ENCODE peak calls at places on chromosome 1, in eight cellular contexts. J, T, P, D, L, X, Q and W are unnamed samples.

GRCh38 chr1:47906009-47906432 is 91.2 kb downstream of the TRABD2B start:
- DNase-seq in X (no peak), L (peak; percentile 54), J (no peak), P (peak; percentile 75), D (peak; percentile 5), T (no peak), Q (no peak), W (no peak)

GRCh38 chr1:111792249-111792648 is 36.5 kb downstream of the DDX20 start:
- DNase-seq in J (no peak), Q (no peak), X (no peak), L (no peak), D (no peak), T (no peak), P (no peak), W (no peak)

GRCh38 chr1:7422966-7423365 is 348.1 kb upstream of the VAMP3 start:
- DNase-seq in J (no peak), L (no peak), X (no peak), P (no peak), T (peak; percentile 34), D (no peak), Q (no peak), W (no peak)

GRCh38 chr1:3880429-3881190 is 19.5 kb downstream of the C1orf174 start:
- DNase-seq in Q (no peak), J (no peak), L (no peak), D (no peak), P (no peak), T (no peak), X (no peak), W (no peak)

GRCh38 chr1:180270767-180271639 is 40.9 kb downstream of the LHX4 start:
- DNase-seq in J (peak; percentile 72), P (peak; percentile 10), X (peak; percentile 81), D (no peak), L (no peak), Q (peak; percentile 51), T (no peak), W (no peak)

GRCh38 chr1:94106716-94107115 is 14.2 kb downstream of the ABCA4 start:
- DNase-seq in J (no peak), D (no peak), X (peak; percentile 16), Q (no peak), P (no peak), L (no peak), T (no peak), W (no peak)

GRCh38 chr1:218284377-218284916 is 646 bp upstream of the RRP15 start:
- DNase-seq in Q (no peak), D (no peak), L (no peak), X (no peak), J (no peak), P (no peak), T (peak; percentile 56), W (peak; percentile 14)

GRCh38 chr1:218945050-218945449 is 228.6 kb upstream of the LYPLAL1 start:
- DNase-seq in P (peak; percentile 75), D (peak; percentile 22), X (peak; percentile 52), L (no peak), Q (no peak), T (no peak), J (no peak), W (no peak)

GRCh38 chr1:32099426-32099825 is 8.4 kb upstream of the KPNA6 start:
- DNase-seq in Q (no peak), T (no peak), D (no peak), J (no peak), L (no peak), X (no peak), P (no peak), W (no peak)

GRCh38 chr1:166822385-166822784 is 16.9 kb upstream of the POGK start:
- DNase-seq in P (no peak), D (peak; percentile 13), T (no peak), Q (no peak), X (no peak), L (no peak), J (no peak), W (no peak)

GRCh38 chr1:169776440-169776839 is 18.3 kb downstream of the METTL18 start:
- DNase-seq in T (no peak), P (no peak), X (no peak), J (no peak), Q (no peak), L (no peak), D (no peak), W (no peak)

GRCh38 chr1:145740269-145740668 is 21.0 kb downstream of the CD160 start:
- DNase-seq in P (no peak), J (peak; percentile 91), D (peak; percentile 57), T (no peak), L (no peak), X (peak; percentile 93), Q (no peak), W (no peak)

GRCh38 chr1:30312226-30312625 is 411.2 kb downstream of the MATN1 start:
- DNase-seq in D (no peak), Q (peak; percentile 23), P (no peak), T (no peak), J (no peak), L (no peak), X (no peak), W (no peak)

GRCh38 chr1:108826081-108826635 is 30.7 kb downstream of the AKNAD1 start:
- DNase-seq in L (no peak), X (no peak), T (no peak), Q (no peak), J (no peak), P (no peak), D (no peak), W (no peak)

GRCh38 chr1:212162635-212163034 is 122.6 kb upstream of the PPP2R5A start:
- DNase-seq in Q (no peak), X (peak; percentile 74), D (no peak), P (peak; percentile 73), L (peak; percentile 54), T (no peak), J (peak; percentile 78), W (peak; percentile 31)

GRCh38 chr1:183604048-183604808 is 14.0 kb upstream of the NCF2 start:
- DNase-seq in X (peak; percentile 98), T (no peak), L (no peak), J (peak; percentile 58), P (no peak), Q (no peak), D (no peak), W (no peak)

DNA sequence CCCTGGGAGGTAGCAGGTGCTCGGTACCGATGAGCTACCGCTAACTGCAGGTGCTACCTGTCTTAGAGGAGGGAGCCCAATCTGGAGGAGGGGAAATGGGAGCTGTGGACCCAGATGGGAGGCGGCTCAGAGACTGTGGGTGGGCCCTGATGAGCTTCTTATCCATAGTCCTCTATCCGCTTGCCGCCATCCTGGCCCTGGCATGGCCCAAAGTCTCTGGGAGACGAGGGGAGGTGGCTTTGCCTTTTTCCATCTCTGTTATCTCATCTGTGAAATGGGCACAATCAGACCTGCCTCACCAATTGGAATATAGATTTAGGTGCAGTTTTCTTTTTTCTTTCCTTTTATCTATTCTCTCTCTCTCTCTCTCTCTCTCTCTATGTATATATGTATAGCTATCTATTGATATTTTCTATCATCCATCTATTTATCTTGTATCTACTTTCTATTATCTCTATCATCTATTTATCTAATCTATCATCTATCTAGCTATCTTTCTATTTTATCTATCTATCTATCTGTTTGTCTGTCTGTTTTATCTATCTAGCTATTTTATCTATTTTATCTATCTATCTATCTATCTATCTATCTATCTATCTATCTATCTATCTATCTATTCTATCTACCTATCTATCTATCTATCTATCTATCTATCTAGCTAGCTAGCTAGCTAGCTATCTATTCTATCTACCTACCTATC is 16.5 kb downstream of the TNFRSF1B start:
- DNase-seq in L (no peak), D (no peak), J (no peak), T (no peak), Q (no peak), P (no peak), X (no peak), W (no peak)
- H3K4me1 ChIP-seq in L (peaks cover 19% of the 10 kb centered on the region), D (peaks cover 9% of the 10 kb centered on the region), J (peaks cover 37% of the 10 kb centered on the region), T (peaks cover 83% of the 10 kb centered on the region), Q (no peaks in the 10 kb centered on the region), P (peaks cover 4% of the 10 kb centered on the region), X (peaks cover 26% of the 10 kb centered on the region), W (peaks cover 62% of the 10 kb centered on the region)

GRCh38 chr1:40801742-40802077 is 18.1 kb downstream of the KCNQ4 start:
- DNase-seq in D (no peak), T (no peak), X (no peak), P (no peak), Q (no peak), J (no peak), L (no peak), W (no peak)

GRCh38 chr1:40799351-40799867 is 15.8 kb downstream of the KCNQ4 start:
- DNase-seq in D (no peak), L (peak; percentile 57), T (no peak), J (no peak), X (peak; percentile 31), Q (no peak), P (no peak), W (peak; percentile 29)

GRCh38 chr1:40803902-40804301 is 20.3 kb downstream of the KCNQ4 start:
- DNase-seq in L (no peak), P (no peak), D (no peak), X (no peak), J (no peak), Q (no peak), T (no peak), W (no peak)

GRCh38 chr1:40803447-40803846 is 19.9 kb downstream of the KCNQ4 start:
- DNase-seq in T (no peak), Q (no peak), X (no peak), P (no peak), J (no peak), D (no peak), L (no peak), W (no peak)

GRCh38 chr1:40802078-40803075 is 18.8 kb downstream of the KCNQ4 start:
- DNase-seq in J (peak; percentile 76), D (peak; percentile 65), Q (peak; percentile 79), T (peak; percentile 89), X (peak; percentile 43), P (peak; percentile 58), L (peak; percentile 87), W (peak; percentile 88)
- H3K4me3 ChIP-seq in J (peak overlapping the region; percentile 47), D (peak overlapping the region; percentile 54), Q (peak overlapping the region; percentile 25), T (peak overlapping the region; percentile 51), X (peak overlapping the region; percentile 60), P (peak overlapping the region; percentile 43), L (peak overlapping the region; percentile 58), W (no peak overlapping the region)

DNA sequence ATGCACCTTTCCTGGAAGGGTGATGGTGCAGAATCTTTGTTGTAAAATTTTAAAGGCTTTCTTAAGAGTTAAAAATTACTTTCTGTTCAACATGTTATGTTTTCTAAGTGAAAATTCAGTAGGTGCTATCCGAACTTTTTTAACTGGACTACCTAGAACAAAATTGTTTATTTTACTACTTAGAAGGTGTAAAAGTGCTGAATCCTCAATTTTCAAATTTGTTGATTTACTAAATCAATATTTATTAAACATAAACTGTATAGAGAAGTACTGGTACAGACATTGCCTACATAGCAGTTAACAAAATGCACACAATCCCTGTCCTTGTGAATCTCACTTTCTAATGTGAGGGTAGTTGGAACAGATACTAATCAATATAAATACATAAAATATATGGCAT is 277.5 kb downstream of the CTH start:
- DNase-seq in P (no peak), J (no peak), D (no peak), X (no peak), Q (no peak), L (no peak), T (no peak), W (no peak)
- H3K27ac ChIP-seq in P (no peak overlapping the region), J (no peak overlapping the region), D (no peak overlapping the region), X (no peak overlapping the region), Q (no peak overlapping the region), L (no peak overlapping the region), T (no peak overlapping the region), W (no peak overlapping the region)

DNA sequence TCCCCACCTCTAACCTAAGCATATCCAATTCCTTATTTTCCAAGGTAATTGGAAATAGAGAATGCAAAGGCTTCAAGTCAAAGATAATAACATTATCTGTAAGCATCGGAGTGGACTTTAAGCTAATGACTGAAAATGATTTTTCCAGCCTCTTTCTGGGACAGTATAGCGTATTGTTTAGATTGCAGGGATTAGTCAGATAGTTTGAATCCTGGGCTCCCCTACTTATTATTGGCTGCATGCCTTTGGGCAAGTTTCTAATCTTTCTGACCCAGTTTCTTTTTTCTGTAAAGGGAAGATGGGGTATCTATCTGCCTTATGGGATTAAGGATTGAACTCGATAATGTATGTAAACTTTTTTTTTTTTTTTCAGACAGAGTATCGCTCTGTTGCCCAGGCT is 1.5 kb upstream of the CDC20 start:
- DNase-seq in D (no peak), J (peak; percentile 19), T (no peak), Q (no peak), L (no peak), X (no peak), P (no peak), W (no peak)
- H3K4me1 ChIP-seq in D (peaks cover 30% of the 10 kb centered on the region), J (peaks cover 15% of the 10 kb centered on the region), T (peaks cover 14% of the 10 kb centered on the region), Q (no peaks in the 10 kb centered on the region), L (peaks cover 5% of the 10 kb centered on the region), X (peaks cover 29% of the 10 kb centered on the region), P (peaks cover 27% of the 10 kb centered on the region), W (peaks cover 8% of the 10 kb centered on the region)